ENCODE peak calls at places on chromosome 15, in eight cellular contexts. One of them, this sample, is unnamed.

GRCh38 chr15:100338971-100339444 is 2.8 kb downstream of the ADAMTS17 start:
- DNase-seq in HCT116: peak
- DNase-seq in CD4-positive, alpha-beta T cell: peak
- DNase-seq in fibroblast of mammary gland: peak
- DNase-seq in tibial nerve: peak
- DNase-seq in WTC11: peak
- DNase-seq in foreskin keratinocyte: peak
- DNase-seq in AG09309: peak
- DNase-seq in this sample: no peak

GRCh38 chr15:33584797-33585196 is 274.0 kb downstream of the RYR3 start:
- DNase-seq in HCT116: no peak
- DNase-seq in CD4-positive, alpha-beta T cell: no peak
- DNase-seq in fibroblast of mammary gland: peak
- DNase-seq in tibial nerve: no peak
- DNase-seq in WTC11: no peak
- DNase-seq in foreskin keratinocyte: peak
- DNase-seq in AG09309: no peak
- DNase-seq in this sample: no peak

GRCh38 chr15:40322531-40323238 is 807 bp upstream of the INAFM2 start:
- DNase-seq in HCT116: no peak
- DNase-seq in CD4-positive, alpha-beta T cell: no peak
- DNase-seq in fibroblast of mammary gland: no peak
- DNase-seq in tibial nerve: no peak
- DNase-seq in WTC11: no peak
- DNase-seq in foreskin keratinocyte: no peak
- DNase-seq in AG09309: no peak
- DNase-seq in this sample: no peak

GRCh38 chr15:79474252-79474651 is 42.1 kb downstream of the MINAR1 start:
- DNase-seq in HCT116: no peak
- DNase-seq in CD4-positive, alpha-beta T cell: no peak
- DNase-seq in fibroblast of mammary gland: peak
- DNase-seq in tibial nerve: no peak
- DNase-seq in WTC11: no peak
- DNase-seq in foreskin keratinocyte: peak
- DNase-seq in AG09309: peak
- DNase-seq in this sample: no peak

GRCh38 chr15:33964665-33965040 is 3.6 kb upstream of the CHRM5 start:
- DNase-seq in HCT116: no peak
- DNase-seq in CD4-positive, alpha-beta T cell: no peak
- DNase-seq in fibroblast of mammary gland: no peak
- DNase-seq in tibial nerve: no peak
- DNase-seq in WTC11: no peak
- DNase-seq in foreskin keratinocyte: no peak
- DNase-seq in AG09309: no peak
- DNase-seq in this sample: no peak

GRCh38 chr15:65869954-65870871 is 922 bp downstream of the RAB11A start:
- DNase-seq in HCT116: no peak
- DNase-seq in CD4-positive, alpha-beta T cell: peak
- DNase-seq in fibroblast of mammary gland: peak
- DNase-seq in tibial nerve: peak
- DNase-seq in WTC11: peak
- DNase-seq in foreskin keratinocyte: peak
- DNase-seq in AG09309: no peak
- DNase-seq in this sample: no peak

GRCh38 chr15:35696767-35697231 is 150.8 kb upstream of the DPH6 start:
- DNase-seq in HCT116: peak
- DNase-seq in CD4-positive, alpha-beta T cell: no peak
- DNase-seq in fibroblast of mammary gland: peak
- DNase-seq in tibial nerve: no peak
- DNase-seq in WTC11: no peak
- DNase-seq in foreskin keratinocyte: peak
- DNase-seq in AG09309: no peak
- DNase-seq in this sample: no peak

GRCh38 chr15:31440754-31441298 is 114.2 kb downstream of the KLF13 start:
- DNase-seq in HCT116: no peak
- DNase-seq in CD4-positive, alpha-beta T cell: no peak
- DNase-seq in fibroblast of mammary gland: peak
- DNase-seq in tibial nerve: peak
- DNase-seq in WTC11: no peak
- DNase-seq in foreskin keratinocyte: no peak
- DNase-seq in AG09309: no peak
- DNase-seq in this sample: peak

GRCh38 chr15:66287461-66288055 is 5.8 kb upstream of the DIS3L start:
- DNase-seq in HCT116: no peak
- DNase-seq in CD4-positive, alpha-beta T cell: no peak
- DNase-seq in fibroblast of mammary gland: peak
- DNase-seq in tibial nerve: no peak
- DNase-seq in WTC11: no peak
- DNase-seq in foreskin keratinocyte: no peak
- DNase-seq in AG09309: no peak
- DNase-seq in this sample: no peak

GRCh38 chr15:56758770-56759449 is 25.6 kb upstream of the ZNF280D start:
- DNase-seq in HCT116: no peak
- DNase-seq in CD4-positive, alpha-beta T cell: no peak
- DNase-seq in fibroblast of mammary gland: peak
- DNase-seq in tibial nerve: no peak
- DNase-seq in WTC11: no peak
- DNase-seq in foreskin keratinocyte: peak
- DNase-seq in AG09309: peak
- DNase-seq in this sample: no peak

GRCh38 chr15:31268108-31268501 is 58.5 kb upstream of the KLF13 start:
- DNase-seq in HCT116: no peak
- DNase-seq in CD4-positive, alpha-beta T cell: no peak
- DNase-seq in fibroblast of mammary gland: no peak
- DNase-seq in tibial nerve: peak
- DNase-seq in WTC11: peak
- DNase-seq in foreskin keratinocyte: no peak
- DNase-seq in AG09309: no peak
- DNase-seq in this sample: peak

GRCh38 chr15:58249646-58250312 is 111.6 kb downstream of the AQP9 start:
- DNase-seq in HCT116: no peak
- DNase-seq in CD4-positive, alpha-beta T cell: no peak
- DNase-seq in fibroblast of mammary gland: no peak
- DNase-seq in tibial nerve: no peak
- DNase-seq in WTC11: no peak
- DNase-seq in foreskin keratinocyte: no peak
- DNase-seq in AG09309: no peak
- DNase-seq in this sample: no peak

GRCh38 chr15:47944911-47945310 is 175.9 kb upstream of the SLC24A5 start:
- DNase-seq in HCT116: no peak
- DNase-seq in CD4-positive, alpha-beta T cell: no peak
- DNase-seq in fibroblast of mammary gland: no peak
- DNase-seq in tibial nerve: no peak
- DNase-seq in WTC11: no peak
- DNase-seq in foreskin keratinocyte: no peak
- DNase-seq in AG09309: no peak
- DNase-seq in this sample: no peak

GRCh38 chr15:55703873-55704285 is 39.1 kb downstream of the PRTG start:
- DNase-seq in HCT116: no peak
- DNase-seq in CD4-positive, alpha-beta T cell: no peak
- DNase-seq in fibroblast of mammary gland: peak
- DNase-seq in tibial nerve: no peak
- DNase-seq in WTC11: no peak
- DNase-seq in foreskin keratinocyte: no peak
- DNase-seq in AG09309: no peak
- DNase-seq in this sample: no peak

GRCh38 chr15:101250931-101251829 is 668 bp downstream of the CHSY1 start:
- DNase-seq in HCT116: no peak
- DNase-seq in CD4-positive, alpha-beta T cell: no peak
- DNase-seq in fibroblast of mammary gland: no peak
- DNase-seq in tibial nerve: no peak
- DNase-seq in WTC11: peak
- DNase-seq in foreskin keratinocyte: no peak
- DNase-seq in AG09309: no peak
- DNase-seq in this sample: no peak

GRCh38 chr15:31345606-31346366 is 19.2 kb downstream of the KLF13 start:
- DNase-seq in HCT116: no peak
- DNase-seq in CD4-positive, alpha-beta T cell: no peak
- DNase-seq in fibroblast of mammary gland: no peak
- DNase-seq in tibial nerve: no peak
- DNase-seq in WTC11: no peak
- DNase-seq in foreskin keratinocyte: no peak
- DNase-seq in AG09309: no peak
- DNase-seq in this sample: no peak

GRCh38 chr15:55221090-55222011 is 24.6 kb upstream of the RSL24D1 start:
- DNase-seq in HCT116: no peak
- DNase-seq in CD4-positive, alpha-beta T cell: no peak
- DNase-seq in fibroblast of mammary gland: peak
- DNase-seq in tibial nerve: no peak
- DNase-seq in WTC11: no peak
- DNase-seq in foreskin keratinocyte: peak
- DNase-seq in AG09309: peak
- DNase-seq in this sample: peak

GRCh38 chr15:35674873-35675781 is 129.2 kb upstream of the DPH6 start:
- DNase-seq in HCT116: no peak
- DNase-seq in CD4-positive, alpha-beta T cell: no peak
- DNase-seq in fibroblast of mammary gland: peak
- DNase-seq in tibial nerve: peak
- DNase-seq in WTC11: no peak
- DNase-seq in foreskin keratinocyte: no peak
- DNase-seq in AG09309: peak
- DNase-seq in this sample: no peak

GRCh38 chr15:98914626-98915025 is 93.0 kb downstream of the PGPEP1L start:
- DNase-seq in HCT116: no peak
- DNase-seq in CD4-positive, alpha-beta T cell: no peak
- DNase-seq in fibroblast of mammary gland: peak
- DNase-seq in tibial nerve: no peak
- DNase-seq in WTC11: no peak
- DNase-seq in foreskin keratinocyte: peak
- DNase-seq in AG09309: peak
- DNase-seq in this sample: no peak

GRCh38 chr15:77186518-77187095 is 115.7 kb upstream of the TSPAN3 start:
- DNase-seq in HCT116: peak
- DNase-seq in CD4-positive, alpha-beta T cell: no peak
- DNase-seq in fibroblast of mammary gland: peak
- DNase-seq in tibial nerve: no peak
- DNase-seq in WTC11: no peak
- DNase-seq in foreskin keratinocyte: no peak
- DNase-seq in AG09309: no peak
- DNase-seq in this sample: no peak
- TF ChIP-seq CTCF in HCT116: peak
- TF ChIP-seq CTCF in CD4-positive, alpha-beta T cell: peak
- TF ChIP-seq CTCF in fibroblast of mammary gland: peak
- TF ChIP-seq CTCF in tibial nerve: peak
- TF ChIP-seq CTCF in WTC11: no peak
- TF ChIP-seq CTCF in foreskin keratinocyte: peak
- TF ChIP-seq CTCF in AG09309: peak
- TF ChIP-seq CTCF in this sample: peak

GRCh38 chr15:68279218-68279533 is 1.6 kb downstream of the FEM1B start:
- DNase-seq in HCT116: no peak
- DNase-seq in CD4-positive, alpha-beta T cell: no peak
- DNase-seq in fibroblast of mammary gland: no peak
- DNase-seq in tibial nerve: no peak
- DNase-seq in WTC11: no peak
- DNase-seq in foreskin keratinocyte: no peak
- DNase-seq in AG09309: no peak
- DNase-seq in this sample: no peak

GRCh38 chr15:68279779-68280745 is 2.5 kb downstream of the FEM1B start:
- DNase-seq in HCT116: no peak
- DNase-seq in CD4-positive, alpha-beta T cell: no peak
- DNase-seq in fibroblast of mammary gland: no peak
- DNase-seq in tibial nerve: no peak
- DNase-seq in WTC11: no peak
- DNase-seq in foreskin keratinocyte: no peak
- DNase-seq in AG09309: no peak
- DNase-seq in this sample: no peak

GRCh38 chr15:68277605-68278344 is at the start of gene FEM1B:
- DNase-seq in HCT116: peak
- DNase-seq in CD4-positive, alpha-beta T cell: peak
- DNase-seq in fibroblast of mammary gland: peak
- DNase-seq in tibial nerve: peak
- DNase-seq in WTC11: peak
- DNase-seq in foreskin keratinocyte: peak
- DNase-seq in AG09309: peak
- DNase-seq in this sample: peak

GRCh38 chr15:68277131-68277604 is 377 bp upstream of the FEM1B start:
- DNase-seq in HCT116: no peak
- DNase-seq in CD4-positive, alpha-beta T cell: no peak
- DNase-seq in fibroblast of mammary gland: peak
- DNase-seq in tibial nerve: no peak
- DNase-seq in WTC11: peak
- DNase-seq in foreskin keratinocyte: no peak
- DNase-seq in AG09309: no peak
- DNase-seq in this sample: no peak

DNA sequence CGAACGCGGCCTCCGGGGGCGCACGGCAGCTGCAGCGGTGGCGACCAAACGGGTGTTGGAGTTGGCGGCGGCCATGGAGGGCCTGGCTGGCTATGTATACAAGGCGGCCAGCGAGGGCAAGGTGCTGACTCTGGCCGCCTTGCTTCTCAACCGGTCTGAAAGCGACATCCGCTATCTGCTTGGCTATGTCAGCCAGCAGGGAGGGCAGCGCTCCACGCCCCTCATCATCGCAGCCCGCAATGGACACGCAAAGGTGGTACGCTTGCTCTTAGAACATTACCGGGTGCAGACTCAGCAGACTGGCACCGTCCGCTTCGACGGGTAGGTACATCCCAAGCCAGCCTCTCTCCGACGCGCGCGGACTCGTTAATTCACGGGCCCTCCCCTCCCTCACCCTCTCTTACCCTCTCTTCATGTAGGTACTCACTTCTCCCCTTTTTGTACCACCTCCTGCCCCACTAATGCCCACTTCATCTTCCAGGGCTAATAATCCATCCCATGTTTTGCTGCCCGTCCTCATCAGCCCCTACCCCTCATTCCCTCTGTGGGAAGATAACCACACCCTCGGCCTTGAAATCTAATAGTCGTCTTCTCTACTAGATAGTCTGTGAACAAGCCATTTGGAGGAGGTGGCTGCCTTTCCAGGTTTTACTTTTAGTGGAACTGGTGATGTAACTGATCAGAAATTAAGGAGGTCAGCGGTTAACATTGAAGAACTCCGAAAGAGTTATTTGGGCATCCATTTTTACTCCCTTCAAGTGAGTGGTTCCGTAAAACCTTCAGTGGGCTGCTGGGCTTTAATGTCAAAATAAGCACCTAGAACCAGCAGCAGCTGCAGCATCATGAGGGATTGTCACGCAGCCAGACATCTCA is 1.0 kb downstream of the FEM1B start:
- DNase-seq in HCT116: no peak
- DNase-seq in CD4-positive, alpha-beta T cell: no peak
- DNase-seq in fibroblast of mammary gland: peak
- DNase-seq in tibial nerve: no peak
- DNase-seq in WTC11: peak
- DNase-seq in foreskin keratinocyte: no peak
- DNase-seq in AG09309: no peak
- DNase-seq in this sample: no peak
- TF ChIP-seq CTCF in HCT116: peak
- TF ChIP-seq CTCF in CD4-positive, alpha-beta T cell: peak
- TF ChIP-seq CTCF in fibroblast of mammary gland: no peak
- TF ChIP-seq CTCF in tibial nerve: no peak
- TF ChIP-seq CTCF in WTC11: no peak
- TF ChIP-seq CTCF in foreskin keratinocyte: peak
- TF ChIP-seq CTCF in AG09309: peak
- TF ChIP-seq CTCF in this sample: peak

GRCh38 chr15:63461230-63461629 is 43.2 kb upstream of the USP3 start:
- DNase-seq in HCT116: no peak
- DNase-seq in CD4-positive, alpha-beta T cell: no peak
- DNase-seq in fibroblast of mammary gland: no peak
- DNase-seq in tibial nerve: no peak
- DNase-seq in WTC11: peak
- DNase-seq in foreskin keratinocyte: no peak
- DNase-seq in AG09309: no peak
- DNase-seq in this sample: no peak
- TF ChIP-seq CTCF in HCT116: no peak
- TF ChIP-seq CTCF in CD4-positive, alpha-beta T cell: no peak
- TF ChIP-seq CTCF in fibroblast of mammary gland: no peak
- TF ChIP-seq CTCF in tibial nerve: no peak
- TF ChIP-seq CTCF in WTC11: no peak
- TF ChIP-seq CTCF in foreskin keratinocyte: peak
- TF ChIP-seq CTCF in AG09309: no peak
- TF ChIP-seq CTCF in this sample: no peak

GRCh38 chr15:96353931-96354730 is 23.6 kb downstream of the NR2F2 start:
- DNase-seq in HCT116: no peak
- DNase-seq in CD4-positive, alpha-beta T cell: no peak
- DNase-seq in fibroblast of mammary gland: peak
- DNase-seq in tibial nerve: no peak
- DNase-seq in WTC11: peak
- DNase-seq in foreskin keratinocyte: no peak
- DNase-seq in AG09309: no peak
- DNase-seq in this sample: no peak
- TF ChIP-seq CTCF in HCT116: no peak
- TF ChIP-seq CTCF in CD4-positive, alpha-beta T cell: no peak
- TF ChIP-seq CTCF in fibroblast of mammary gland: peak
- TF ChIP-seq CTCF in tibial nerve: peak
- TF ChIP-seq CTCF in WTC11: peak
- TF ChIP-seq CTCF in foreskin keratinocyte: peak
- TF ChIP-seq CTCF in AG09309: peak
- TF ChIP-seq CTCF in this sample: no peak